ENCODE peak calls at places on chromosomes 12 and 14, in four cellular contexts. One of them, this sample, is unnamed.

GRCh38 chr12:48135027-48135426 is 15.9 kb downstream of the PFKM start:
- DNase-seq in M059J: no peak
- DNase-seq in H7: no peak
- DNase-seq in hippocampal formation: no peak
- DNase-seq in this sample: no peak

GRCh38 chr12:91017511-91018263 is 12.9 kb upstream of the EPYC start:
- DNase-seq in hippocampal formation: no peak
- DNase-seq in H7: no peak
- DNase-seq in M059J: no peak
- DNase-seq in this sample: no peak

GRCh38 chr12:50556273-50556672 is 51.5 kb downstream of the DIP2B start:
- DNase-seq in H7: no peak
- DNase-seq in M059J: no peak
- DNase-seq in hippocampal formation: no peak
- DNase-seq in this sample: no peak

GRCh38 chr12:125683748-125684381 is 618.6 kb downstream of the AACS start:
- DNase-seq in hippocampal formation: peak
- DNase-seq in H7: peak
- DNase-seq in M059J: no peak
- DNase-seq in this sample: peak

GRCh38 chr12:24111591-24111990 is 162.1 kb upstream of the SOX5 start:
- DNase-seq in H7: no peak
- DNase-seq in M059J: peak
- DNase-seq in hippocampal formation: no peak
- DNase-seq in this sample: no peak

GRCh38 chr12:130626601-130627000 is 89.5 kb downstream of the RIMBP2 start:
- DNase-seq in M059J: no peak
- DNase-seq in hippocampal formation: no peak
- DNase-seq in H7: no peak
- DNase-seq in this sample: no peak

GRCh38 chr14:55957950-55958349 is 160.3 kb upstream of the PELI2 start:
- DNase-seq in M059J: no peak
- DNase-seq in hippocampal formation: no peak
- DNase-seq in H7: peak
- DNase-seq in this sample: peak

GRCh38 chr14:24310666-24311604 is at the start of gene LTB4R:
- DNase-seq in M059J: no peak
- DNase-seq in H7: no peak
- DNase-seq in hippocampal formation: peak
- DNase-seq in this sample: no peak

GRCh38 chr12:48991247-48992050 is 7.7 kb downstream of the DDN start:
- DNase-seq in hippocampal formation: no peak
- DNase-seq in H7: peak
- DNase-seq in M059J: no peak
- DNase-seq in this sample: no peak

GRCh38 chr12:6915023-6915788 is 826 bp downstream of the ENO2 start:
- DNase-seq in hippocampal formation: no peak
- DNase-seq in M059J: no peak
- DNase-seq in H7: peak
- DNase-seq in this sample: peak

GRCh38 chr12:31362759-31363415 is 36.9 kb upstream of the SINHCAF start:
- DNase-seq in M059J: peak
- DNase-seq in hippocampal formation: peak
- DNase-seq in H7: peak
- DNase-seq in this sample: peak

GRCh38 chr14:59207506-59207933 is 19.1 kb downstream of the DAAM1 start:
- DNase-seq in H7: no peak
- DNase-seq in M059J: peak
- DNase-seq in hippocampal formation: no peak
- DNase-seq in this sample: no peak

GRCh38 chr14:93977171-93977570 is 801 bp upstream of the ASB2 start:
- DNase-seq in M059J: no peak
- DNase-seq in H7: no peak
- DNase-seq in hippocampal formation: no peak
- DNase-seq in this sample: no peak

GRCh38 chr14:73829526-73830431 is 21.9 kb upstream of the PTGR2 start:
- DNase-seq in H7: no peak
- DNase-seq in hippocampal formation: no peak
- DNase-seq in M059J: peak
- DNase-seq in this sample: no peak

GRCh38 chr12:121657305-121658008 is 12.0 kb downstream of the MORN3 start:
- DNase-seq in H7: no peak
- DNase-seq in hippocampal formation: no peak
- DNase-seq in M059J: peak
- DNase-seq in this sample: no peak